ENCODE peak calls at places on chromosomes 2 and 18, in four cellular contexts. I is right lobe of liver, R is breast epithelium, X is NB4. O is an unnamed sample.

GRCh38 chr2:43616967-43617366 is 20.1 kb upstream of the PLEKHH2 start:
- DNase-seq in R (no peak), I (no peak), X (no peak), O (no peak)

GRCh38 chr18:57301573-57302230 is 50.7 kb upstream of the ST8SIA3 start:
- DNase-seq in X (no peak), I (no peak), R (no peak), O (no peak)

GRCh38 chr2:143893340-143893739 is 626.6 kb downstream of the ZEB2 start:
- DNase-seq in R (no peak), X (no peak), I (no peak), O (no peak)

GRCh38 chr2:28990445-28990844 is 9.3 kb downstream of the TOGARAM2 start:
- DNase-seq in I (no peak), X (no peak), R (no peak), O (no peak)

GRCh38 chr2:138122891-138123290 is 158.6 kb downstream of the HNMT start:
- DNase-seq in I (no peak), R (no peak), X (no peak), O (no peak)

GRCh38 chr18:11387880-11388279 is 221.5 kb upstream of the SLC35G4 start:
- DNase-seq in R (no peak), I (peak), X (peak), O (no peak)

GRCh38 chr2:69032336-69032735 is 19.4 kb downstream of the ANTXR1 start:
- DNase-seq in I (no peak), X (no peak), R (no peak), O (no peak)

GRCh38 chr18:32257073-32257780 is 67.4 kb downstream of the MEP1B start:
- DNase-seq in R (no peak), I (no peak), X (no peak), O (no peak)

GRCh38 chr2:12507295-12507694 is 209.4 kb upstream of the TRIB2 start:
- DNase-seq in X (peak), I (no peak), R (peak), O (no peak)

GRCh38 chr2:62938126-62938525 is 112.5 kb upstream of the OTX1 start:
- DNase-seq in X (no peak), I (no peak), R (no peak), O (no peak)

GRCh38 chr2:218387369-218388194 is 5.5 kb downstream of the SLC11A1 start:
- DNase-seq in X (no peak), I (peak), R (no peak), O (peak)

GRCh38 chr2:121505005-121505404 is 25.7 kb upstream of the RNU4ATAC start:
- DNase-seq in I (no peak), X (no peak), R (no peak), O (no peak)

GRCh38 chr2:110115291-110116032 is at the start of gene MALL:
- DNase-seq in I (no peak), X (no peak), R (no peak), O (no peak)

GRCh38 chr2:218671077-218671653 is 637 bp downstream of the RNF25 start:
- DNase-seq in X (peak), R (no peak), I (no peak), O (peak)

GRCh38 chr2:69810550-69810949 is 18.9 kb upstream of the GMCL1 start:
- DNase-seq in X (no peak), I (no peak), R (no peak), O (no peak)

GRCh38 chr2:126302043-126302442 is 353.9 kb upstream of the GYPC start:
- DNase-seq in I (no peak), X (no peak), R (no peak), O (no peak)

GRCh38 chr2:187461294-187462261 is 13.5 kb upstream of the CALCRL start:
- DNase-seq in I (no peak), R (no peak), X (no peak), O (no peak)

GRCh38 chr2:23561088-23561487 is 176.1 kb downstream of the KLHL29 start:
- DNase-seq in I (no peak), R (no peak), X (no peak), O (no peak)

GRCh38 chr2:14623241-14623640 is 9.3 kb upstream of the LRATD1 start:
- DNase-seq in R (no peak), I (no peak), X (no peak), O (no peak)

GRCh38 chr2:180747728-180748127 is 232.7 kb upstream of the UBE2E3 start:
- DNase-seq in I (no peak), R (no peak), X (no peak), O (no peak)

GRCh38 chr2:66840321-66841014 is 405.5 kb downstream of the MEIS1 start:
- DNase-seq in I (no peak), R (no peak), X (no peak), O (no peak)

GRCh38 chr2:27638023-27638637 is 9.3 kb downstream of the GPN1 start:
- DNase-seq in I (no peak), R (no peak), X (no peak), O (no peak)

GRCh38 chr2:64661770-64662169 is 8.1 kb upstream of the SERTAD2 start:
- DNase-seq in R (no peak), X (peak), I (no peak), O (no peak)

GRCh38 chr2:139389391-139389790 is 609.2 kb upstream of the NXPH2 start:
- DNase-seq in R (no peak), I (no peak), X (no peak), O (no peak)

GRCh38 chr2:178891959-178892485 is 84.8 kb upstream of the TTN start:
- DNase-seq in X (no peak), I (no peak), R (no peak), O (no peak)
- TF ChIP-seq POLR2A in X (no peak), I (no peak), R (no peak), O (no peak)

DNA sequence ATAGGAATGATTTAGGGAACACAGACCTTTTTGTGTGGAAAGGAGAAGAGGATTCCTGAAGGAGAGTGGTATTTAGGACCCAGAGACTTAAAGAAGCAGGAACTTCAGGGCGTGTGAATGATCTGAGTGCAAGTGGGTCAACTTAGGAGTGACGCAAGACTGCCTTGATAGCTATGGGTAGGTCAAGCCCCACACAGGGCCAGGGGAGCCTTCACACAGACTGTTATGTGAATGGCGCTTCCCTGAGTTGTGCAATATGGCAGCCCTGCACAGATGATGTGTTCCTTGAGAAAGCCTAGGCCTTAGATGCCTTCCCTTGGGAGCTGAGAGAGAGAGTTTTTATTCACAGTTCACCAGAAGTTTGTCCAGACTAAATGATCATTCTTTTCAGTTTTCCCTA is 47.1 kb upstream of the IGFBP5 start:
- DNase-seq in R (no peak), X (peak), I (no peak), O (peak)
- TF ChIP-seq POLR2A in R (no peak), X (no peak), I (no peak), O (no peak)

GRCh38 chr2:230714122-230714453 is 1.4 kb downstream of the CAB39 start:
- DNase-seq in I (no peak), R (no peak), X (peak), O (no peak)

GRCh38 chr2:230715201-230715600 is 2.6 kb downstream of the CAB39 start:
- DNase-seq in I (no peak), X (peak), R (no peak), O (no peak)

GRCh38 chr2:230712443-230713330 is at the start of gene CAB39:
- DNase-seq in R (peak), I (peak), X (peak), O (peak)

GRCh38 chr2:230711224-230711623 is 1.4 kb upstream of the CAB39 start:
- DNase-seq in I (no peak), X (peak), R (no peak), O (no peak)

GRCh38 chr2:230713331-230714121 is 884 bp downstream of the CAB39 start:
- DNase-seq in X (peak), R (no peak), I (peak), O (peak)
- TF ChIP-seq POLR2A in X (no peak), R (no peak), I (peak), O (no peak)

DNA sequence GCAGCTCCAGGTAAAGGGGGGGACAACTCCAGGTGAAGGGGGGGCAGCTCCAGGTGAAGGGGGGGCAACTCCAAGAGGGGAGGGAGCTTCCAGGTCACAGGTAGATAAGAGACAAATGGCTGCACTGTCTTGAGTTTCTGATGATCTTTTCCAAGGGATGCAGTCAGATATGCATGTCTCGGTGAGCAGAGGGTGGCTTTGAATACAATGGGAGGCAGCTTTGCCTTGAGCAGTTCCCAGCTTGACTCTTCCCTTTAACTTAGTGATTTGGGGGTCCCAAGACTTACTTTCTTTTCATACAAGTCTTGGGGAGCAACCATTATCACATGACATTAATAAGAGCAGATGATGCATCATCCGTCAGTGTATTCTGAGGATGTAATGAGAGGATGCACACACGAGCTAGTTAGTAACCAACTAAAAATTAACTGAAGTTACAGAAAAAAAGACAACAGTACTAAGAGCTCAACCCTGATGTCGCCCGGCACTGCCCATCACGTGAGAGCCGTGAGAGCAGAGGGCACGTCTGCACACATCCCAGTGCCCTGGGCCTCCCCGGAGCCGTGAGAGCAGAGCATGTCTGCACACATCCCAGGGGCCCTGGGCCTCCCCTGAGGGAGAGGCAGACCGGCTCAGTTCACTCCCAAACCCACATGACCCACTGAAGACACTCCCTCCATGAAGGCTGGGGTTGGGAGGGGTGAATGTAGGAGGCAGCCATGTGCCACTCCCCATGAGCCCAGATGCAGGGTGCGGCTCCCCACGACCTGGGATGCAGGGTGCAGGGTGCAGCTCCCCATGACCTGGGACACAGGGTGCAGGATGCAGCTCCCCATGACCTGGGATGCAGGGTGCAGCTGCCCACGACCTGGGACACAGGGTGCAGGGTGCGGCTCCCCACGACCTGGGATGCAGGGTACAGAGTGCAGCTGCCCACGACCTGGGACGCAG is 39.4 kb downstream of the PXDN start:
- DNase-seq in R (no peak), X (peak), I (peak), O (no peak)
- TF ChIP-seq POLR2A in R (no peak), X (no peak), I (no peak), O (no peak)

O was measured in sigmoid colon.